ENCODE peak calls at places on chromosomes 3 and 15, in six cellular contexts. B is fibroblast of the aortic adventitia, I is K562, K is adrenal gland, A is cardiac muscle cell, O is astrocyte. X is an unnamed sample.

GRCh38 chr3:172675371-172676193 is 35.3 kb downstream of the NCEH1 start:
- DNase-seq in B (peak; percentile 74), I (peak; percentile 39), K (no peak), A (peak; percentile 64), O (peak; percentile 30), X (peak; percentile 35)

GRCh38 chr3:46463120-46463867 is 1.4 kb downstream of the LTF start:
- DNase-seq in B (no peak), I (no peak), K (no peak), A (no peak), O (no peak), X (no peak)

GRCh38 chr15:60477991-60478632 is 830 bp downstream of the ICE2 start:
- DNase-seq in B (peak; percentile 40), I (peak; percentile 19), K (no peak), A (peak; percentile 47), O (peak; percentile 51), X (no peak)

GRCh38 chr3:142926368-142926944 is 37.0 kb downstream of the PAQR9 start:
- DNase-seq in B (no peak), I (no peak), K (no peak), A (no peak), O (no peak), X (no peak)

GRCh38 chr3:36741285-36741684 is 23.1 kb downstream of the DCLK3 start:
- DNase-seq in B (peak; percentile 28), I (no peak), K (no peak), A (no peak), O (no peak), X (no peak)

GRCh38 chr3:155790272-155790918 is 15.7 kb downstream of the C3orf33 start:
- DNase-seq in B (no peak), I (no peak), K (no peak), A (no peak), O (no peak), X (no peak)

GRCh38 chr3:46923559-46924350 is 46.2 kb downstream of the PTH1R start:
- DNase-seq in B (peak; percentile 34), I (peak; percentile 75), K (peak; percentile 65), A (peak; percentile 63), O (no peak), X (peak; percentile 57)

GRCh38 chr15:50315814-50316630 is 39.0 kb downstream of the GABPB1 start:
- DNase-seq in B (peak; percentile 81), I (peak; percentile 19), K (no peak), A (peak; percentile 45), O (peak; percentile 25), X (no peak)

GRCh38 chr3:5294360-5294759 is 106.9 kb downstream of the EDEM1 start:
- DNase-seq in B (peak; percentile 5), I (no peak), K (no peak), A (no peak), O (peak; percentile 85), X (no peak)

DNA sequence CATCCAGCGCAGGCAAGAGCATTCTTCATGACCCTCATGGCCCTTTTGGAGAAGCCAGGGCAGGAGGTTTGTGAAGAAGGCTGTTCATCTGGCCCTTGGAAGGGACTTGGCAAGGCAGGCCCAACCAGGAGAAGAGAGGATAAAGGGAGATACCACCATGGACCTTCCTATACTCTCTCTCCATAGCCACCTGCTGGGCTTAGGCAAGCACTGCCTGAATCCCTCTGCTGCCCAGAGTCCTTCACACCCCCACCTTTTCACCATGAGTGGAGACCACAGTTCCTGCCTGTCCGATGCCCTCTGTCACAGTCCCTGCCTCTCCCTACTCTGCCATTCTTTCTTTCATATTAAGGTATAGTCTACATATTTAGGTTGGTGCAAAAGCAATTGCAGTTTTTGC is 10.6 kb upstream of the SFMBT1 start:
- DNase-seq in B (no peak), I (peak; percentile 38), K (no peak), A (peak; percentile 19), O (no peak), X (peak; percentile 23)
- TF ChIP-seq CTCF in B (peak; percentile 32), I (peak; percentile 36), K (no peak), A (no peak), O (peak; percentile 32), X (no peak)

GRCh38 chr3:12136371-12136770 is 22.3 kb downstream of the TIMP4 start:
- DNase-seq in B (no peak), I (no peak), K (no peak), A (no peak), O (no peak), X (no peak)

GRCh38 chr3:12138044-12138443 is 20.7 kb downstream of the TIMP4 start:
- DNase-seq in B (peak; percentile 54), I (peak; percentile 28), K (no peak), A (no peak), O (no peak), X (peak; percentile 38)

GRCh38 chr3:12131351-12131750 is 27.4 kb downstream of the TIMP4 start:
- DNase-seq in B (no peak), I (no peak), K (no peak), A (no peak), O (no peak), X (no peak)

GRCh38 chr3:12132881-12133280 is 25.8 kb downstream of the TIMP4 start:
- DNase-seq in B (no peak), I (no peak), K (no peak), A (no peak), O (no peak), X (no peak)

DNA sequence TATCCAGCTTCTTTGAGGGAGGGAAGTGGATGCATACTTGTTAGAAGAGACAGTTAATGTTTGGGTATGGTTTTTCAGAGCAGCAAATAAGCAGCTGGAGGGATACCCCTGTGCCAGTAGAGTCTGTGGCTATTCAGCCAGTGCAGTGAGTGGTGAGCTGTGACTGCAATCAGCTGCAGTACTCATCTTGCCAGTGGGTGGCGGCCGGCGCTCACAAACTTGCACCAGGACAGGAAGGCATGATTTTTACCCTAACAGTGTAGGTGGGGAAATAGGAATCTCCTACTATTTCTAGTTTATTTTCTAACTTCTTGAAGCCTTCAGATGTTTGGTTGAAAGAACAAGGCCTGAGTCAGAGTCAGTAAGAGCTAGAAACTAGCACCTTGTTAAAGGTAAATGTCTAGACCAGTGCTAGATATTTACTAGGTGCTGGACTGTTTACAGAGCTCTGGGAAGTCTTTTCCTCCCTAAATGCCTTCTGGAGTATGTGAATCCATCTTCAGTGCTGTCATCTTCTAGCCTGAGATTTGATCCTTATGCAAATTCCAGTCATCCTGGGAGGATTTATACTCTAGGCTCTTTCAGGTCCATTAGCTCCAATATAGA is 23.6 kb downstream of the TIMP4 start:
- DNase-seq in B (peak; percentile 71), I (peak; percentile 61), K (peak; percentile 81), A (peak; percentile 72), O (peak; percentile 22), X (peak; percentile 73)
- TF ChIP-seq CTCF in B (peak; percentile 94), I (peak; percentile 88), K (peak; percentile 81), A (peak; percentile 97), O (peak; percentile 95), X (peak; percentile 81)

GRCh38 chr15:74793135-74794028 is 11.5 kb downstream of the CSK start:
- DNase-seq in B (no peak), I (no peak), K (no peak), A (no peak), O (no peak), X (no peak)
- TF ChIP-seq CTCF in B (no peak), I (no peak), K (no peak), A (peak; percentile 37), O (peak; percentile 29), X (no peak)

DNA sequence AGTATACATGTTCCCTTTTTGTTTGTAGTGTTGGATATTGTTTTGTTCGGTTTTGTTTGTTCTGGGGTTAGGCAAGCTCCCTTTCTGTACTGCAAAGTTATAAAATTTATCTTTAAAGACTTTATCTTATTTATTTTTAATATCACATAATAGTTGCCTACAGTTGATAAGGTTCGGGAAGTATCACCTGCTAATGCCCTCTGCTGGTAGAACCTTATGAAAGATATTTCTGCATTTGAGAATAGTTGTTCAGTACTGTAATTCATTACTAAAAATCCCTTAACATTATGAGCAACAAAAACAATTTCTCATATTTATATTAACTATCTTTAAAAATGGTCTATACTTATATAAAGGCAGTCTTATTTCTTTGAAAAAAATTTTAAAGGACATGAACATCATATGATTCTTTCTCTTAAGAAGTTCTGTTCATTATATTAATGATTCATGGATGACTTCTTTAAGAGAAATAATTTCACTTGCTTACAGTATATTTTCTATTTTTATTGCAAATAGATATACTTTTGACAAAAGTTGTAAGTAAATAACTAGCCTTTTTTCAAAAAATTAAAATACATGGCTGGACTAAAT is 1126.8 kb downstream of the SI start:
- DNase-seq in B (no peak), I (no peak), K (no peak), A (peak; percentile 15), O (no peak), X (no peak)
- TF ChIP-seq CTCF in B (no peak), I (no peak), K (no peak), A (no peak), O (no peak), X (peak; percentile 61)

GRCh38 chr3:186321746-186322145 is 40.3 kb downstream of the DGKG start:
- DNase-seq in B (no peak), I (no peak), K (no peak), A (no peak), O (no peak), X (no peak)
- TF ChIP-seq CTCF in B (no peak), I (no peak), K (no peak), A (no peak), O (no peak), X (no peak)

GRCh38 chr3:94716326-94717018 is 653.6 kb downstream of the NSUN3 start:
- DNase-seq in B (no peak), I (no peak), K (no peak), A (peak; percentile 5), O (no peak), X (no peak)
- TF ChIP-seq CTCF in B (no peak), I (no peak), K (no peak), A (no peak), O (no peak), X (no peak)

GRCh38 chr3:12829886-12830784 is 11.2 kb downstream of the RPL32 start:
- DNase-seq in B (no peak), I (no peak), K (no peak), A (no peak), O (no peak), X (no peak)
- TF ChIP-seq CTCF in B (peak; percentile 3), I (peak; percentile 28), K (no peak), A (no peak), O (no peak), X (no peak)

GRCh38 chr3:8145661-8146060 is 356.0 kb upstream of the LMCD1 start:
- DNase-seq in B (no peak), I (no peak), K (no peak), A (no peak), O (no peak), X (no peak)

GRCh38 chr3:8147726-8148125 is 353.9 kb upstream of the LMCD1 start:
- DNase-seq in B (peak; percentile 68), I (no peak), K (no peak), A (no peak), O (no peak), X (no peak)

DNA sequence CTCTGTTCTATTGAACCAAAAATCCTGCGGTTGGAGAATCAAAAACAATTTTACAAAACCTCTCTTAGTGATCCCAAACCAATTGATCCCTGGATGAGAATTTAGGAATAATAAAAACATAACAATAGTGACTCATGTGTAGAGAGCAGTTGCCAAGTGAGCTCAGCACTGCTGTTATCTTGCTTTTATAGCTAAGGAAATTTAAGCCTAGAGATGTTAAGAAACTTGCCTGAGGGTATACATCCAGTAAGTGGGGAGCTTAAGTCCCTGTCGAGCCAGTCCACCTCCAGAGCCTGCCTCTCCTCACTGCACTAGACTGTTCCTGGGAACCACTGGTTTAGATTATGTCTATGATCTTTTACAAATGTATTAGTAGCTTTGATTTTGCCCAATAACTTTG is 358.4 kb upstream of the LMCD1 start:
- DNase-seq in B (peak; percentile 59), I (no peak), K (no peak), A (no peak), O (peak; percentile 1), X (no peak)
- TF ChIP-seq CTCF in B (no peak), I (no peak), K (no peak), A (no peak), O (no peak), X (no peak)

X was measured in endothelial cell.